ENCODE peak calls at places on chromosome 15, in six cellular contexts. C is GM04504, D is natural killer cell, O is progenitor cell of endocrine pancreas, R is endothelial cell, Q is GM19239. X is an unnamed sample.

GRCh38 chr15:90291679-90292356 is 26.3 kb downstream of the NGRN start:
- DNase-seq in Q (no peak), O (no peak), R (no peak), C (no peak), D (no peak), X (no peak)

GRCh38 chr15:44194397-44195150 is 497 bp downstream of the FRMD5 start:
- DNase-seq in O (no peak), Q (no peak), R (no peak), D (peak; percentile 17), C (no peak), X (no peak)

GRCh38 chr15:32730677-32731654 is 13.2 kb downstream of the GREM1 start:
- DNase-seq in Q (no peak), D (no peak), O (no peak), R (peak; percentile 14), C (no peak), X (no peak)

GRCh38 chr15:67790610-67791319 is 34.5 kb upstream of the SKOR1 start:
- DNase-seq in Q (no peak), D (no peak), R (no peak), C (no peak), O (no peak), X (no peak)

GRCh38 chr15:100291106-100291505 is 50.7 kb downstream of the ADAMTS17 start:
- DNase-seq in O (no peak), C (no peak), D (no peak), Q (no peak), R (no peak), X (no peak)

GRCh38 chr15:50189630-50190029 is 7.6 kb downstream of the SLC27A2 start:
- DNase-seq in C (no peak), O (no peak), R (no peak), D (no peak), Q (no peak), X (no peak)

GRCh38 chr15:45780352-45780751 is 145.5 kb downstream of the SQOR start:
- DNase-seq in C (no peak), R (no peak), Q (no peak), O (no peak), D (no peak), X (no peak)

GRCh38 chr15:37045859-37046318 is 54.5 kb downstream of the MEIS2 start:
- DNase-seq in R (peak; percentile 14), Q (no peak), D (no peak), O (no peak), C (no peak), X (no peak)

GRCh38 chr15:70853270-70853854 is 595 bp downstream of the LARP6 start:
- DNase-seq in C (no peak), O (peak; percentile 39), D (no peak), R (peak; percentile 25), Q (no peak), X (peak; percentile 62)

GRCh38 chr15:37586976-37587375 is 347.5 kb upstream of the TMCO5A start:
- DNase-seq in C (peak; percentile 12), R (no peak), O (no peak), Q (no peak), D (no peak), X (no peak)

GRCh38 chr15:72306211-72306785 is 13.7 kb downstream of the CELF6 start:
- DNase-seq in R (peak; percentile 58), D (no peak), O (no peak), C (no peak), Q (no peak), X (peak; percentile 68)

GRCh38 chr15:71296032-71296686 is 180.9 kb downstream of the THSD4 start:
- DNase-seq in D (no peak), R (no peak), Q (no peak), O (no peak), C (no peak), X (peak; percentile 88)

GRCh38 chr15:40847225-40847961 is 3.5 kb downstream of the SPINT1 start:
- DNase-seq in R (peak; percentile 45), O (peak; percentile 49), C (no peak), D (no peak), Q (peak; percentile 75), X (no peak)

GRCh38 chr15:38174691-38175090 is 77.9 kb upstream of the SPRED1 start:
- DNase-seq in O (no peak), D (no peak), Q (no peak), R (no peak), C (no peak), X (no peak)

GRCh38 chr15:70752142-70752754 is 11.1 kb downstream of the UACA start:
- DNase-seq in R (no peak), C (no peak), D (no peak), O (no peak), Q (no peak), X (no peak)

GRCh38 chr15:95439812-95440380 is 890.6 kb upstream of the NR2F2 start:
- DNase-seq in O (no peak), R (no peak), D (no peak), C (no peak), Q (no peak), X (no peak)

GRCh38 chr15:62569460-62570404 is 404.6 kb upstream of the C2CD4B start:
- DNase-seq in R (no peak), O (no peak), D (no peak), Q (no peak), C (peak; percentile 83), X (peak; percentile 95)

GRCh38 chr15:60908888-60909287 is 320.2 kb downstream of the RORA start:
- DNase-seq in O (no peak), D (no peak), Q (no peak), R (no peak), C (no peak), X (no peak)

GRCh38 chr15:88454231-88454630 is 13.0 kb downstream of the MRPL46 start:
- DNase-seq in R (no peak), O (no peak), C (no peak), D (no peak), Q (no peak), X (no peak)

GRCh38 chr15:39133201-39133600 is 447.7 kb upstream of the THBS1 start:
- DNase-seq in O (no peak), D (no peak), C (peak; percentile 79), R (no peak), Q (no peak), X (peak; percentile 93)

GRCh38 chr15:69956417-69956816 is 141.3 kb downstream of the TLE3 start:
- DNase-seq in O (no peak), D (no peak), C (no peak), Q (no peak), R (no peak), X (no peak)

X was measured in fibroblast of gingiva.